ENCODE peak calls at places on chromosomes 16 and 17, in nine cellular contexts. L, B, U, K, N, A, Z, G and W are unnamed samples.

GRCh38 chr17:5800131-5800530 is 215.8 kb upstream of the NLRP1 start:
- DNase-seq in B (no peak), U (no peak), K (no peak), G (no peak), L (no peak), N (no peak), A (no peak), Z (no peak), W (no peak)

GRCh38 chr16:23955088-23955487 is 119.3 kb downstream of the PRKCB start:
- DNase-seq in Z (no peak), L (no peak), G (no peak), B (no peak), U (no peak), A (no peak), N (no peak), K (no peak), W (no peak)

GRCh38 chr16:24208710-24209109 is 47.4 kb upstream of the CACNG3 start:
- DNase-seq in K (no peak), G (no peak), A (no peak), U (no peak), L (no peak), N (no peak), B (no peak), Z (no peak), W (no peak)

GRCh38 chr16:11602321-11602720 is 15.6 kb upstream of the LITAF start:
- DNase-seq in A (no peak), Z (no peak), L (no peak), K (no peak), U (no peak), G (no peak), N (no peak), B (no peak), W (no peak)

GRCh38 chr17:17156107-17156506 is 50.0 kb downstream of the PLD6 start:
- DNase-seq in A (no peak), K (no peak), N (no peak), Z (no peak), G (no peak), U (peak; percentile 86), L (no peak), B (peak; percentile 27), W (no peak)

GRCh38 chr16:19283637-19284036 is 1.9 kb upstream of the CLEC19A start:
- DNase-seq in B (no peak), N (no peak), Z (no peak), A (no peak), U (no peak), G (no peak), L (no peak), K (no peak), W (no peak)

GRCh38 chr17:81684442-81684911 is 666 bp downstream of the HGS start:
- DNase-seq in N (peak; percentile 25), K (no peak), L (no peak), B (no peak), U (peak; percentile 88), Z (no peak), G (no peak), A (no peak), W (peak; percentile 41)

GRCh38 chr17:75242461-75243042 is 18.9 kb downstream of the GGA3 start:
- DNase-seq in K (no peak), B (no peak), A (no peak), U (no peak), L (no peak), N (peak; percentile 37), Z (no peak), G (no peak), W (peak; percentile 43)

GRCh38 chr17:81411305-81411704 is 16.0 kb downstream of the BAHCC1 start:
- DNase-seq in B (no peak), G (no peak), A (no peak), L (no peak), K (no peak), N (no peak), Z (no peak), U (no peak), W (no peak)

GRCh38 chr17:68355093-68355492 is 63.8 kb downstream of the ARSG start:
- DNase-seq in K (no peak), A (no peak), U (peak; percentile 65), G (no peak), N (no peak), B (no peak), Z (no peak), L (no peak), W (no peak)

GRCh38 chr17:80931421-80932265 is 60.0 kb upstream of the CHMP6 start:
- DNase-seq in B (no peak), K (no peak), L (no peak), G (peak; percentile 12), U (peak; percentile 75), N (no peak), Z (peak; percentile 15), A (no peak), W (no peak)

GRCh38 chr16:56988948-56989945 is at the start of gene NLRC5:
- DNase-seq in G (peak; percentile 22), K (peak; percentile 48), A (peak; percentile 95), L (peak; percentile 94), B (peak; percentile 88), Z (peak; percentile 86), N (peak; percentile 93), U (peak; percentile 78), W (peak; percentile 93)

GRCh38 chr16:30382398-30383015 is at the start of gene SEPTIN1:
- DNase-seq in Z (no peak), N (peak; percentile 67), L (no peak), B (no peak), K (no peak), U (no peak), A (no peak), G (no peak), W (peak; percentile 75)

DNA sequence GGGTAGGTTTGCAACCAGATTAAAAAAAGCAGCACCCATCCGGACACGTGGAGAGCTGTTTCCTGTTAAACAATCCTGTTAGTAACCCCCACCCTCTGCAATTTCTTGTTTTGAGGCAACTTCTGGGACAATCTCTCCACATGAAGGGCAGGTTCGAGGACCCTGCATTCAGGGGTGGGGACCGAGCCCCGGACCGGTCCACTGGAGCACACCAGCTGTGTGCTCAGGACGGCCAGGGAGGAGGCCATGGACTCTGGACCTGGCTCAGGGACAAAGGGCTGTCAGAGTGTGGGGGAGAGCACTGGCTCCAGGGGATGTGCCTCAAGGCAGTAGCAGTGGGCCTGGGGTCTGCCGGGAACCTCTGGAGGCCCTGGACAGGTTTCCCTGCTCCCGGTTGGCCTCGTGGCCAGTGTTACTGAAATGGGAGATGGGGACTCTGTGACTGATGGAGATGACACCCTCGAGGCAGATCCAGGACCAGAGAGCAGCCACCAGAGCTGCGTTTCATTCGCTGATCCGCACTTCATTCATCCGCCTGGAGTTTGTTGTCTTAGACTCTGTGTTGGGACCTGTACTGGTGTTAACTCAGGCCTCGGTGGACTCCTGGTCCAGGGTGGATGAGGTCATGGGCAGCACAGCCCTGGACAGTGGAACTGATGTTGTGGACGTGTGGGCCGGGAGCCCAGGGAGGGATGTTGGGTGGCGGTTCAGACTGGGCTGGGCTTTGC is 2.9 kb upstream of the CPNE7 start:
- DNase-seq in N (no peak), B (no peak), U (no peak), G (no peak), A (no peak), L (no peak), K (no peak), Z (no peak), W (no peak)
- TF ChIP-seq POLR2A in N (no peak), B (no peak), U (no peak), G (no peak), A (no peak), L (no peak), K (no peak), Z (no peak), W (no peak)

DNA sequence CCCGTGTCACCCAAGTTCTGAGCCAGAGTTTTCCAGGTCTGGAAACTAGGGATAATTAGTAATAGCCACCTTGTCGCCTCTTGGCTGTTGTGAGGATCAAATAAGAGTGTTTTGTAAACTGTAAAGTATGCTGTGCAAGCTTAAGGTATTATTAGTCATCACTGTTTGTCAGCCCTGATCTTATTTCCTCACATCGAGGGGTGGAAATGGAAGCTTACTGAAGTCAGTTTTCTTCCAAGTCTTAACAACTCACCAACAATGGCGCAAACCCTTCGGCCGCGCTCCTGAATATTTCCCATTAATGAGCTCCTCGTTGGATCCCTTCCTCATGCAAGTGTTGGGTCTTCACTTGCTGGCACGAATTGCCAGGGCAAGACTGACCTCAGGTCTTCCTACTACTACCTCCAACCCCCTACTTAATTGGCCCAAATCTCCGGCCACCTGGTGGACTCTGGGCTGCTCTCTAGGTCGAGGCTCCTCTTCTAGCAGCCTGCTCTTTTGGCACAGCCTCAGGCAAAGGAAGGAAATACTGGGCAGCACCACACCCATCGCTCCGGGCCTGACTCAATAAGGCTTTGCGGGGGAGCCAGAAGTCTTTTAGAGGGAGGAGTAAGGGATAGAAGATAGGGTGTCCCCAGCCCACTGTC is 874 bp upstream of the SLC35B1 start:
- DNase-seq in N (no peak), B (no peak), K (no peak), U (no peak), A (no peak), G (no peak), Z (no peak), L (no peak), W (no peak)
- TF ChIP-seq POLR2A in N (no peak), B (no peak), K (no peak), U (no peak), A (no peak), G (no peak), Z (no peak), L (no peak), W (no peak)

GRCh38 chr17:1762233-1762905 is 509 bp downstream of the SERPINF1 start:
- DNase-seq in U (peak; percentile 39), G (no peak), L (peak; percentile 81), B (no peak), Z (peak; percentile 78), N (no peak), A (no peak), K (peak; percentile 74), W (no peak)

GRCh38 chr17:1766382-1767135 is 4.7 kb downstream of the SERPINF1 start:
- DNase-seq in L (no peak), G (no peak), Z (peak; percentile 54), N (no peak), K (no peak), B (no peak), U (no peak), A (no peak), W (no peak)

GRCh38 chr17:1765576-1765975 is 3.7 kb downstream of the SERPINF1 start:
- DNase-seq in U (no peak), K (no peak), G (no peak), L (no peak), B (no peak), Z (no peak), N (no peak), A (no peak), W (no peak)

GRCh38 chr17:1764274-1764673 is 2.4 kb downstream of the SERPINF1 start:
- DNase-seq in N (peak; percentile 84), K (peak; percentile 83), Z (peak; percentile 76), U (peak; percentile 87), A (peak; percentile 96), L (peak; percentile 88), G (no peak), B (peak; percentile 79), W (no peak)

GRCh38 chr17:1762906-1763829 is 1.3 kb downstream of the SERPINF1 start:
- DNase-seq in A (no peak), G (no peak), B (peak; percentile 57), L (no peak), U (peak; percentile 74), N (no peak), Z (peak; percentile 83), K (peak; percentile 74), W (no peak)
- TF ChIP-seq POLR2A in A (no peak), G (no peak), B (no peak), L (no peak), U (no peak), N (no peak), Z (no peak), K (peak; percentile 45), W (no peak)

GRCh38 chr16:81703177-81704155 is 75.6 kb upstream of the PLCG2 start:
- DNase-seq in L (peak; percentile 33), Z (peak; percentile 84), G (peak; percentile 26), N (no peak), B (no peak), K (no peak), A (no peak), U (peak; percentile 91), W (no peak)
- TF ChIP-seq POLR2A in L (no peak), Z (no peak), G (no peak), N (no peak), B (no peak), K (no peak), A (no peak), U (no peak), W (no peak)